ENCODE peak calls at places on chromosomes 11 and 22, in five cellular contexts. B is stimulated activated CD4-positive, alpha-beta T cell treated with anti-CD3 and anti-CD28 coated beads, Interleukin-12 subunit alpha, Interleukin-12 subunit beta, amount 100 ng/mL, for 4 hours; Z is HTR-8/SVneo; P is LoVo; L is HFF-Myc. S is an unnamed sample.

GRCh38 chr11:44711113-44711512 is 15.6 kb upstream of the TSPAN18 start:
- DNase-seq in B (no peak), Z (no peak), P (no peak), L (no peak), S (no peak)

GRCh38 chr11:7590529-7590928 is 76.7 kb downstream of the PPFIBP2 start:
- DNase-seq in B (no peak), Z (no peak), P (no peak), L (no peak), S (no peak)

GRCh38 chr11:120336641-120337132 is 474 bp downstream of the ARHGEF12 start:
- DNase-seq in B (peak; percentile 33), Z (no peak), P (no peak), L (no peak), S (no peak)

GRCh38 chr22:43185860-43186261 is 1.1 kb downstream of the TTLL12 start:
- DNase-seq in B (no peak), Z (peak; percentile 27), P (peak; percentile 29), L (no peak), S (no peak)

GRCh38 chr11:74138021-74138420 is 32.8 kb downstream of the C2CD3 start:
- DNase-seq in B (no peak), Z (no peak), P (no peak), L (no peak), S (no peak)

GRCh38 chr11:131275580-131275979 is 94.8 kb upstream of the NTM start:
- DNase-seq in B (no peak), Z (no peak), P (no peak), L (no peak), S (no peak)

GRCh38 chr11:82719316-82719715 is 14.3 kb downstream of the FAM181B start:
- DNase-seq in B (no peak), Z (no peak), P (no peak), L (no peak), S (no peak)

GRCh38 chr11:131694526-131695424 is 324.4 kb downstream of the NTM start:
- DNase-seq in B (peak; percentile 49), Z (peak; percentile 48), P (peak; percentile 65), L (peak; percentile 36), S (peak; percentile 74)

GRCh38 chr22:38754247-38755154 is 1.3 kb downstream of the SUN2 start:
- DNase-seq in B (peak; percentile 24), Z (peak; percentile 15), P (no peak), L (peak; percentile 26), S (no peak)